ENCODE peak calls at places on chromosomes 1 and 21, in ten cellular contexts. U is kidney, V is A549, E is suprapubic skin, G is HCT116, N is pancreas, K is ovary, W is left ventricle myocardium inferior, F is K562, A is fibroblast of mammary gland. X is an unnamed sample.

GRCh38 chr1:156488566-156489165 is 11.9 kb downstream of the MEF2D start:
- DNase-seq in U (no peak), V (no peak), E (no peak), G (no peak), N (no peak), K (no peak), W (no peak), F (no peak), A (no peak), X (no peak)

GRCh38 chr1:40917995-40918711 is 56.0 kb upstream of the CITED4 start:
- DNase-seq in U (no peak), V (no peak), E (no peak), G (no peak), N (no peak), K (no peak), W (no peak), F (no peak), A (no peak), X (no peak)

GRCh38 chr1:234997201-234998173 is 131.2 kb downstream of the TOMM20 start:
- DNase-seq in U (peak; percentile 99), V (peak; percentile 98), E (peak; percentile 100), G (peak; percentile 97), N (peak; percentile 93), K (peak; percentile 97), W (peak; percentile 98), F (no peak), A (peak; percentile 100), X (peak; percentile 99)

GRCh38 chr21:14482165-14482564 is 64.0 kb downstream of the SAMSN1 start:
- DNase-seq in U (no peak), V (no peak), E (no peak), G (no peak), N (no peak), K (no peak), W (no peak), F (no peak), A (no peak), X (no peak)

GRCh38 chr1:168482106-168482505 is 61.7 kb downstream of the XCL2 start:
- DNase-seq in U (no peak), V (no peak), E (no peak), G (no peak), N (no peak), K (no peak), W (no peak), F (no peak), A (peak; percentile 59), X (no peak)

GRCh38 chr1:66980745-66981367 is 56.1 kb downstream of the MIER1 start:
- DNase-seq in U (no peak), V (no peak), E (no peak), G (no peak), N (no peak), K (no peak), W (no peak), F (no peak), A (peak; percentile 49), X (peak; percentile 69)

GRCh38 chr21:45548711-45549491 is 6.7 kb upstream of the SLC19A1 start:
- DNase-seq in U (peak; percentile 28), V (no peak), E (peak; percentile 26), G (no peak), N (peak; percentile 8), K (no peak), W (peak; percentile 2), F (no peak), A (no peak), X (no peak)

GRCh38 chr1:230629511-230629910 is 12.8 kb upstream of the COG2 start:
- DNase-seq in U (no peak), V (no peak), E (no peak), G (no peak), N (no peak), K (no peak), W (no peak), F (no peak), A (peak; percentile 11), X (no peak)

GRCh38 chr1:205448540-205449253 is 7.1 kb downstream of the BLACAT1 start:
- DNase-seq in U (no peak), V (no peak), E (no peak), G (no peak), N (no peak), K (no peak), W (no peak), F (no peak), A (no peak), X (no peak)

GRCh38 chr1:205444931-205445652 is 10.8 kb downstream of the BLACAT1 start:
- DNase-seq in U (no peak), V (no peak), E (no peak), G (no peak), N (no peak), K (peak; percentile 52), W (no peak), F (no peak), A (no peak), X (peak; percentile 63)

GRCh38 chr1:205445653-205445955 is 10.2 kb downstream of the BLACAT1 start:
- DNase-seq in U (no peak), V (no peak), E (no peak), G (no peak), N (no peak), K (no peak), W (no peak), F (no peak), A (no peak), X (no peak)

GRCh38 chr1:205447457-205448415 is 8.1 kb downstream of the BLACAT1 start:
- DNase-seq in U (no peak), V (no peak), E (no peak), G (no peak), N (peak; percentile 53), K (peak; percentile 48), W (no peak), F (peak; percentile 65), A (no peak), X (no peak)

DNA sequence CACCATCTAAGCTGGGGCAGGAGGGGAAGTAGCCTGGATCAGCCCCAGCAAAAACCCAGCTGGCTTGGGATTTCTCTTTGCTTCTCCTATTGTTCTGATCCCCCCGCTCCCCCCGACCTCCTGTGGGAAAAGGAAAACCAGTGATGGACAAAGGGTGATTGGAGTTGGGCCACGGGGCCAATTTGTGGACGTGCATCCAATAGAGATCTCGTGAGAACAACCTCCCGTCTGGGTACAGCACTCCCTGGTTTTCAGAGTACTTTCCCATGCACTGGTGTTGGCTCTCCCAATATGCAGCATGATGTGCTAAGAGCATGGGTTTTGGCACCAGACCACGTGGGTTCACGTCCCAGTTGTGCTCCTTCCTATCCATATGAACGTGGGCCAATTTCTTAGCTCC is 9.0 kb downstream of the BLACAT1 start:
- DNase-seq in U (no peak), V (no peak), E (no peak), G (no peak), N (no peak), K (no peak), W (peak; percentile 34), F (no peak), A (no peak), X (no peak)
- H3K4me3 ChIP-seq in U (no peak overlapping the region), V (no peak overlapping the region), E (no peak overlapping the region), G (no peak overlapping the region), N (no peak overlapping the region), K (no peak overlapping the region), W (no peak overlapping the region), F (no peak overlapping the region), A (no peak overlapping the region), X (no peak overlapping the region)

DNA sequence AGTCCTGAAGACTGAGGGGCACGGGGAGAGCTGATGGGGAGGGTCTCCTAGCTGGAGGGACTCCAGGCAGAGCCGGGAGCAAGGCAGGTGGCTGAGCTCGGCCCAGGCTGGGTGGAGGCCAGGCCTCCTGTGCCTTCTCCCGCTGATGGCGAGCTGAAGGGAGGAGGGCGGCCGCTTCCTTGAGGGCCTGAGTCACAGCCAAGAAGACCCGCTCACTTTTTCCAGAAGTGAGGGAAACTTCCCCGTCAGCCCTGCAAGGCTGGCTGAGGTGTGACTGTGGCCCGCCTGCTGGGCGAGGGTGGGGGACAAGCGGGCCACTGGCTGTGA is 1.7 kb upstream of the VWA1 start:
- DNase-seq in U (peak; percentile 91), V (no peak), E (no peak), G (peak; percentile 56), N (peak; percentile 78), K (peak; percentile 61), W (no peak), F (no peak), A (peak; percentile 18), X (no peak)
- H3K4me3 ChIP-seq in U (no peak overlapping the region), V (no peak overlapping the region), E (peak overlapping the region; percentile 70), G (peak overlapping the region; percentile 92), N (no peak overlapping the region), K (no peak overlapping the region), W (peak overlapping the region; percentile 71), F (no peak overlapping the region), A (no peak overlapping the region), X (no peak overlapping the region)

GRCh38 chr21:31460985-31461384 is 116.9 kb upstream of the TIAM1 start:
- DNase-seq in U (no peak), V (no peak), E (no peak), G (no peak), N (no peak), K (no peak), W (no peak), F (no peak), A (no peak), X (no peak)

GRCh38 chr21:31459457-31459856 is 115.4 kb upstream of the TIAM1 start:
- DNase-seq in U (no peak), V (peak; percentile 33), E (no peak), G (peak; percentile 27), N (no peak), K (no peak), W (no peak), F (peak; percentile 41), A (no peak), X (no peak)

GRCh38 chr21:31457675-31458074 is 113.6 kb upstream of the TIAM1 start:
- DNase-seq in U (no peak), V (no peak), E (no peak), G (no peak), N (no peak), K (no peak), W (no peak), F (no peak), A (no peak), X (no peak)

GRCh38 chr21:31455506-31455905 is 111.4 kb upstream of the TIAM1 start:
- DNase-seq in U (no peak), V (no peak), E (no peak), G (no peak), N (no peak), K (no peak), W (no peak), F (no peak), A (no peak), X (no peak)

DNA sequence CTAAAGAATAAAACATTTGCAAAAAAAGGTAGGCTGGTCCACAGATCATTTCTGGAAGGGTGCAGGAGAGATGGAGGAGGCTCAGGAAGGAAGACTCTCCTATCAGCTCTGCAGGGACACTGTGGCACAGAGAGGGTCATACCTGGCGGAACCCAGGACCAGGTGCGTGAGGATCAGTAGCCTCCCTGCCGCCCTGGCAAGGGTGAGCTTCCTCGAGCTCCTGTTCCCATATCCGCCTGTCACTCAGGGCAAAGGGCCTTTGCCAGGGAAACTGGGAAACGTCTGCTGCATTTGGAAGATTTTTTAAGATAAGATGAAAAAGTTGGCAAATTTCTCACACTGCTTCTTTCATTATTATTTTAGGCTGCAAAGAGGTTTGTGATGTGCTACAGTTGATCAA is 112.1 kb upstream of the TIAM1 start:
- DNase-seq in U (no peak), V (no peak), E (no peak), G (no peak), N (no peak), K (no peak), W (no peak), F (no peak), A (no peak), X (no peak)
- H3K4me3 ChIP-seq in U (no peak overlapping the region), V (no peak overlapping the region), E (no peak overlapping the region), G (no peak overlapping the region), N (no peak overlapping the region), K (no peak overlapping the region), W (no peak overlapping the region), F (no peak overlapping the region), A (no peak overlapping the region), X (no peak overlapping the region)

DNA sequence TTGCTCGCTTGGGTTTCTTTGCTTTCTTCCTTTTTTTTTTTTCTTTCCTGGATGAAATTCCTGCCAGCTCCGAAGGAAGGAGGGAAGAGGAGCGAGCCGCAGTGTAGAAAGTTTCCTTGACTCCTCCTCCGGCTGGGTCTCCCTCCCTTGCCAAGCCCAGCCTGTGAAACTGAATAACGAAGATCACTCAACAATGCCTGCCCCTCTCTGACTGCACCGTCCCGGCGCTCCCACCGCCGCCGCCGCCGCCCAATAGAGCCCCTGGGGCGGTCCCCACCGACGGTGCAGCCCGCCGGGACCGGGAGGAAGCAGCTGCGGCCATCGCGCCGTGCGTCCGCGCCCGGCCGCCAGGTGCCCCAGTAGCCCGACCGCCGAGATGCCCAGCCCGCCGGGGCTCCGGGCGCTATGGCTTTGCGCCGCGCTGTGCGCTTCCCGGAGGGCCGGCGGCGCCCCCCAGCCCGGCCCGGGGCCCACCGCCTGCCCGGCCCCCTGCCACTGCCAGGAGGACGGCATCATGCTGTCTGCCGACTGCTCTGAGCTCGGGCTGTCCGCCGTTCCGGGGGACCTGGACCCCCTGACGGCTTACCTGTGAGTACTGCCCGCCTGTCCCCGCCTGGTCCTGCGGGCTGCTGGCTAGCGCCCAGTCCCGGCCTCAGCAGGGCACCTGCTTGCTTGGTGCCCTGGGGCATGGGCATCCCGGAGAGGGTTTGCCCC is at the start of gene LGR6:
- DNase-seq in U (peak; percentile 72), V (no peak), E (no peak), G (no peak), N (peak; percentile 49), K (no peak), W (no peak), F (no peak), A (no peak), X (no peak)
- H3K4me3 ChIP-seq in U (no peak within 1 kb of the TSS), V (peak within 1 kb of the TSS; percentile 36), E (peak within 1 kb of the TSS; percentile 43), G (no peak within 1 kb of the TSS), N (no peak within 1 kb of the TSS), K (no peak within 1 kb of the TSS), W (peak within 1 kb of the TSS; percentile 54), F (no peak within 1 kb of the TSS), A (no peak within 1 kb of the TSS), X (no peak within 1 kb of the TSS)